ENCODE peak calls at places on chromosomes 3 and 15, in four cellular contexts. E, G, T and Z are unnamed samples.

GRCh38 chr3:69425249-69425648 is 39.4 kb upstream of the FRMD4B start:
- DNase-seq in E (no peak), G (no peak), T (no peak), Z (no peak)

GRCh38 chr3:192011137-192011536 is 550.2 kb downstream of the PYDC2 start:
- DNase-seq in E (no peak), G (no peak), T (peak; percentile 39), Z (no peak)

GRCh38 chr3:113297281-113297680 is 85.9 kb downstream of the BOC start:
- DNase-seq in E (no peak), G (no peak), T (no peak), Z (no peak)

GRCh38 chr3:9976736-9977709 is 9.6 kb downstream of the EMC3 start:
- DNase-seq in E (no peak), G (peak; percentile 72), T (peak; percentile 98), Z (peak; percentile 67)

GRCh38 chr3:30510596-30510995 is 95.8 kb upstream of the TGFBR2 start:
- DNase-seq in E (no peak), G (no peak), T (peak; percentile 69), Z (no peak)

GRCh38 chr3:58471025-58471887 is 20.6 kb upstream of the KCTD6 start:
- DNase-seq in E (no peak), G (no peak), T (peak; percentile 94), Z (no peak)

GRCh38 chr3:45329779-45330305 is 58.5 kb upstream of the LARS2 start:
- DNase-seq in E (no peak), G (no peak), T (no peak), Z (no peak)

GRCh38 chr15:41543521-41543870 is 561 bp downstream of the RPAP1 start:
- DNase-seq in E (no peak), G (no peak), T (no peak), Z (no peak)

GRCh38 chr3:148641712-148642111 is 56.0 kb upstream of the AGTR1 start:
- DNase-seq in E (no peak), G (no peak), T (no peak), Z (no peak)

GRCh38 chr3:159861369-159861987 is 127.2 kb upstream of the IL12A start:
- DNase-seq in E (no peak), G (no peak), T (no peak), Z (no peak)

GRCh38 chr15:92519709-92520108 is 126.0 kb downstream of the ST8SIA2 start:
- DNase-seq in E (no peak), G (no peak), T (peak; percentile 73), Z (no peak)

GRCh38 chr3:32257641-32258438 is 19.4 kb downstream of the CMTM8 start:
- DNase-seq in E (no peak), G (no peak), T (no peak), Z (no peak)

GRCh38 chr15:84797801-84798200 is 19.4 kb upstream of the ALPK3 start:
- DNase-seq in E (no peak), G (no peak), T (no peak), Z (no peak)

GRCh38 chr3:181932039-181932438 is 220.3 kb downstream of the SOX2 start:
- DNase-seq in E (no peak), G (no peak), T (no peak), Z (no peak)

GRCh38 chr3:71582612-71583568 is 638 bp downstream of the FOXP1 start:
- DNase-seq in E (peak; percentile 27), G (peak; percentile 50), T (peak; percentile 51), Z (peak; percentile 46)

GRCh38 chr15:69036856-69037255 is 22.4 kb downstream of the NOX5 start:
- DNase-seq in E (no peak), G (no peak), T (no peak), Z (no peak)

GRCh38 chr3:90015688-90016356 is 908.4 kb downstream of the EPHA3 start:
- DNase-seq in E (no peak), G (no peak), T (peak; percentile 49), Z (no peak)

GRCh38 chr3:72680766-72681165 is 167.5 kb downstream of the SHQ1 start:
- DNase-seq in E (no peak), G (no peak), T (no peak), Z (no peak)

GRCh38 chr15:52559022-52559421 is 9.8 kb downstream of the ARPP19 start:
- DNase-seq in E (no peak), G (no peak), T (no peak), Z (no peak)

GRCh38 chr3:197942956-197943556 is 6.9 kb upstream of the RPL35A start:
- DNase-seq in E (no peak), G (no peak), T (peak; percentile 18), Z (no peak)

GRCh38 chr3:28667646-28668376 is 319.2 kb upstream of the AZI2 start:
- DNase-seq in E (peak; percentile 1), G (peak; percentile 34), T (peak; percentile 27), Z (peak; percentile 9)

GRCh38 chr15:80849308-80849707 is 70.1 kb downstream of the CEMIP start:
- DNase-seq in E (no peak), G (peak; percentile 21), T (peak; percentile 93), Z (peak; percentile 32)

GRCh38 chr3:124701687-124702086 is 28.6 kb upstream of the UMPS start:
- DNase-seq in E (no peak), G (no peak), T (peak; percentile 68), Z (no peak)

GRCh38 chr3:14650193-14650592 is 1.4 kb upstream of the CCDC174 start:
- DNase-seq in E (no peak), G (no peak), T (no peak), Z (no peak)

GRCh38 chr3:126350502-126351085 is 6.6 kb downstream of the KLF15 start:
- DNase-seq in E (no peak), G (peak; percentile 9), T (no peak), Z (no peak)

GRCh38 chr3:106157411-106157810 is 288.6 kb upstream of the CBLB start:
- DNase-seq in E (no peak), G (no peak), T (no peak), Z (no peak)

GRCh38 chr3:50264964-50265485 is 3.9 kb upstream of the SEMA3B start:
- DNase-seq in E (no peak), G (no peak), T (no peak), Z (no peak)

GRCh38 chr3:124800511-124801374 is 70.5 kb downstream of the UMPS start:
- DNase-seq in E (no peak), G (peak; percentile 47), T (peak; percentile 58), Z (no peak)

GRCh38 chr3:151085889-151086483 is 522 bp downstream of the MED12L start:
- DNase-seq in E (no peak), G (peak; percentile 23), T (peak; percentile 6), Z (no peak)

GRCh38 chr3:85758442-85758841 is 799.7 kb downstream of the CADM2 start:
- DNase-seq in E (no peak), G (no peak), T (no peak), Z (no peak)

GRCh38 chr3:122577409-122578028 is at the start of gene PARP15:
- DNase-seq in E (no peak), G (no peak), T (no peak), Z (no peak)

GRCh38 chr3:37098884-37099283 is 75.5 kb downstream of the LRRFIP2 start:
- DNase-seq in E (no peak), G (no peak), T (no peak), Z (no peak)

GRCh38 chr15:92393287-92393993 is at the start of gene ST8SIA2:
- DNase-seq in E (no peak), G (no peak), T (peak; percentile 28), Z (no peak)

GRCh38 chr15:47824185-47824584 is 106.9 kb downstream of the SEMA6D start:
- DNase-seq in E (no peak), G (no peak), T (no peak), Z (no peak)

GRCh38 chr15:96220657-96221056 is 109.8 kb upstream of the NR2F2 start:
- DNase-seq in E (no peak), G (no peak), T (no peak), Z (no peak)
- H3K27ac ChIP-seq in E (no peak overlapping the region), G (no peak overlapping the region), T (no peak overlapping the region), Z (no peak overlapping the region)

DNA sequence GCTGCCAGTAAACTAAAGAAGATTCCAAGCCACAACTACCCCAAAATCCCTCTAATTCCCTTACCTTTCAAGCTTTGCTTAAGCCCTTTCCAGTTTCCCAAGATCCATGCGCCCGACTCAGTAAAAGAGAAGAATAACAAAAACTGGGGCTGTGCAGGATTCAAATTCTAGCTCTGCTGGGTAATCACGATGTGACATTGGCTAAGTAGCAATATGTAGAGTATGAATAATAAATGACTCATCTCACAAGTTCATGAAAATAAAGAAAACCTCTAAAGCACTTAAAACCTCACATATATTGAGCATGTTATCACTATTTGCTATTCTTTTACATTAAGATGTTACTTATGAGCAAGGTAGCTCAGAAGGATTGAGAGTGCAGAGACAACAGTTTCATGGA is 522.2 kb upstream of the ZNF717 start:
- DNase-seq in E (no peak), G (no peak), T (peak; percentile 16), Z (no peak)
- H3K27ac ChIP-seq in E (no peak overlapping the region), G (no peak overlapping the region), T (peak overlapping the region; percentile 14), Z (no peak overlapping the region)

GRCh38 chr3:188150982-188151381 is 3.0 kb upstream of the LPP start:
- DNase-seq in E (no peak), G (no peak), T (no peak), Z (no peak)
- H3K27ac ChIP-seq in E (no peak overlapping the region), G (no peak overlapping the region), T (no peak overlapping the region), Z (no peak overlapping the region)

DNA sequence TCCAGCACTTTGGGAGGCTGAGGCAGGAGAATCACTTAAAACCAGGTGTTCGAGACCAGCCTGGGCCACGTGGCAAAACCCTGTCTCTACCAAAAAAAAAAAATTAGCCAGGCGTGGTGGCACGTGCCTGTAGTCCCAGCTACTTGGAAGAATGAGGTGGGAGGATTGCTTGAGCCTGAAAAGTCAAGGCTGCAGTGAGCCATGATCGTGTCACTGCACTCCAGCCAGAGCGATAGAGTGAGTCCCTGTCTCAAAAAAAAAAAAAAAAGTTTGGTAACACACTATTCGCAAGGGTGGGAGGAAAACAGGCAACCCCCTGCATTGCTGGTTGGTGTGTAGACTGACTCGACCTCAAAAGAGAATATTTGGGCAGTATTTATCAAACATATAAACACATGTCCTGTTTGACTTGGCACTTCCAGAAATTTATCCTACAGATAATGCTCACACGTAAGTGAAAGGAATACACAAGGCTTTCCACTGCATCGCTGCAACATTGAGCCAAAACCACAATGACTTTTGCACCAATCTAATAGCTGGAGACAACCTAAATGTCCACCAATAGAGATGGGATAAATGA is 3.1 kb upstream of the ANPEP start:
- DNase-seq in E (no peak), G (no peak), T (peak; percentile 48), Z (no peak)
- H3K27ac ChIP-seq in E (no peak overlapping the region), G (no peak overlapping the region), T (no peak overlapping the region), Z (no peak overlapping the region)

DNA sequence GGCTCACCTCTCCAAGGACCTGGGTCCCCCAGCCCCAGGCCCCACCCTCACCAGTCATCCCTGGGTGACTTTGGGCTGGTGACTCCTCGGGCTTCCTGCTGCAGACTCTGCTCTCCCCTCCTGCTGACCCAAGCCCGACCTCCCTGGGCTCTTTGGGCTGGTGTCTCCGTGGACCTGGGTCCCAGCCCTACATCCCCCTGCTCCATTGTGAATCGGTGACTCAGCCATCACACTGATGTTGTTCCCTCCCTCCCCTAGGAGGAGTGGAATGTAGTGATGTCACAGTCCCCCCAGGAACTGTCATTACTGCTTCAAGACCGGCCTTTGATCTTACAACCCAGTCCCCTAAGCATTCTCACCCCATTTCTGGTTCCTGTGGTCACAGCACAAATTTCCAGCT is 83.7 kb downstream of the ADAMTS7 start:
- DNase-seq in E (no peak), G (no peak), T (peak; percentile 48), Z (no peak)
- H3K27ac ChIP-seq in E (no peak overlapping the region), G (no peak overlapping the region), T (peak overlapping the region; percentile 31), Z (no peak overlapping the region)

GRCh38 chr3:100104442-100104798 is 9.9 kb downstream of the FILIP1L start:
- DNase-seq in E (no peak), G (no peak), T (no peak), Z (no peak)
- H3K27ac ChIP-seq in E (no peak overlapping the region), G (no peak overlapping the region), T (no peak overlapping the region), Z (peak overlapping the region; percentile 62)

GRCh38 chr15:49506341-49506740 is 83.3 kb downstream of the FGF7 start:
- DNase-seq in E (no peak), G (no peak), T (no peak), Z (no peak)
- H3K27ac ChIP-seq in E (no peak overlapping the region), G (no peak overlapping the region), T (no peak overlapping the region), Z (no peak overlapping the region)